ENCODE peak calls at places on chromosomes 6 and 20, in ten cellular contexts. X, N, F, W, Q, M, P, V, E and T are unnamed samples.

GRCh38 chr20:25135031-25135430 is 53.1 kb upstream of the VSX1 start:
- DNase-seq in X (no peak), P (no peak), N (no peak), V (no peak), W (no peak), F (no peak), M (peak), Q (no peak), E (no peak), T (no peak)

GRCh38 chr6:154602708-154603107 is 92.2 kb upstream of the CNKSR3 start:
- DNase-seq in F (no peak), E (no peak), N (no peak), X (peak), W (no peak), V (peak), Q (no peak), M (no peak), P (no peak), T (no peak)

GRCh38 chr6:62971976-62972658 is 239.2 kb upstream of the FKBP1C start:
- DNase-seq in N (no peak), W (no peak), E (no peak), V (peak), P (no peak), Q (no peak), M (no peak), F (no peak), X (no peak), T (no peak)

GRCh38 chr6:134921980-134922313 is 28.0 kb downstream of the ALDH8A1 start:
- DNase-seq in N (no peak), V (no peak), W (no peak), Q (no peak), X (no peak), M (no peak), E (no peak), F (no peak), P (no peak), T (no peak)

GRCh38 chr6:32415521-32416019 is 8.6 kb upstream of the BTNL2 start:
- DNase-seq in P (peak), X (peak), Q (peak), N (peak), F (peak), V (peak), E (peak), M (peak), W (peak), T (peak)

GRCh38 chr6:55953384-55953783 is 78.0 kb upstream of the BMP5 start:
- DNase-seq in M (no peak), N (no peak), X (peak), F (no peak), Q (peak), P (no peak), W (no peak), E (no peak), V (peak), T (no peak)

GRCh38 chr6:36336779-36337194 is at the start of gene BNIP5:
- DNase-seq in F (no peak), P (no peak), W (no peak), E (no peak), N (peak), V (peak), M (no peak), Q (no peak), X (no peak), T (no peak)

GRCh38 chr6:162684961-162685360 is 42.6 kb downstream of the PRKN start:
- DNase-seq in W (no peak), V (no peak), E (no peak), X (no peak), P (no peak), N (no peak), F (no peak), Q (no peak), M (no peak), T (no peak)

GRCh38 chr6:140366991-140367390 is 992.5 kb upstream of the CITED2 start:
- DNase-seq in X (peak), W (no peak), Q (no peak), P (no peak), N (no peak), E (no peak), V (peak), M (no peak), F (no peak), T (no peak)

GRCh38 chr20:652611-653109 is 340 bp downstream of the SRXN1 start:
- DNase-seq in N (no peak), F (peak), W (no peak), M (no peak), X (no peak), V (no peak), E (no peak), P (no peak), Q (no peak), T (peak)

GRCh38 chr20:7841291-7841966 is 98.8 kb downstream of the HAO1 start:
- DNase-seq in X (peak), E (no peak), W (no peak), N (no peak), M (no peak), P (no peak), Q (peak), V (peak), F (no peak), T (no peak)

GRCh38 chr20:9989066-9989724 is 45.6 kb upstream of the ANKEF1 start:
- DNase-seq in E (no peak), P (no peak), X (peak), F (no peak), V (no peak), M (no peak), W (no peak), N (no peak), Q (no peak), T (no peak)

GRCh38 chr6:1612902-1613301 is 3.2 kb downstream of the FOXC1 start:
- DNase-seq in X (peak), M (no peak), W (no peak), E (no peak), P (no peak), V (peak), N (no peak), F (no peak), Q (peak), T (no peak)

GRCh38 chr20:38221041-38221589 is 39.4 kb downstream of the KIAA1755 start:
- DNase-seq in M (peak), W (peak), X (peak), E (peak), P (peak), F (peak), N (peak), V (peak), Q (peak), T (peak)

GRCh38 chr6:17995414-17995813 is 8.0 kb upstream of the KIF13A start:
- DNase-seq in X (no peak), P (no peak), N (no peak), E (no peak), F (no peak), M (no peak), Q (no peak), W (no peak), V (no peak), T (no peak)

GRCh38 chr6:109315331-109316129 is 66.7 kb downstream of the CD164 start:
- DNase-seq in E (no peak), P (no peak), F (no peak), W (no peak), M (no peak), Q (no peak), N (no peak), X (no peak), V (no peak), T (no peak)

GRCh38 chr20:52279667-52280180 is 88.1 kb upstream of the ZFP64 start:
- DNase-seq in F (no peak), N (no peak), Q (peak), X (no peak), W (no peak), V (no peak), E (no peak), M (no peak), P (no peak), T (no peak)

GRCh38 chr6:149454405-149454848 is 30.4 kb downstream of the ZC3H12D start:
- DNase-seq in N (no peak), Q (peak), P (no peak), F (no peak), M (peak), X (peak), V (peak), W (no peak), E (no peak), T (no peak)

GRCh38 chr6:42279144-42279781 is 61.6 kb upstream of the MRPS10 start:
- DNase-seq in N (no peak), W (peak), Q (peak), V (peak), X (peak), M (no peak), E (no peak), P (no peak), F (no peak), T (no peak)

GRCh38 chr20:50027611-50028105 is 44.9 kb downstream of the SNAI1 start:
- DNase-seq in V (peak), E (no peak), P (no peak), Q (peak), M (no peak), W (no peak), X (peak), F (no peak), N (no peak), T (no peak)

GRCh38 chr6:90343581-90343980 is 46.9 kb upstream of the BACH2 start:
- DNase-seq in V (peak), X (peak), M (no peak), E (no peak), N (no peak), Q (no peak), W (no peak), F (no peak), P (no peak), T (no peak)

GRCh38 chr6:3977875-3978711 is 100.8 kb downstream of the FAM217A start:
- DNase-seq in E (peak), Q (peak), M (no peak), W (peak), N (peak), V (peak), X (peak), P (peak), F (no peak), T (peak)

GRCh38 chr20:32523613-32524218 is 61.4 kb downstream of the NOL4L start:
- DNase-seq in E (no peak), X (no peak), F (no peak), W (no peak), P (no peak), N (no peak), Q (no peak), V (no peak), M (no peak), T (no peak)

GRCh38 chr6:132596201-132596600 is 6.7 kb upstream of the TAAR5 start:
- DNase-seq in P (no peak), F (no peak), E (no peak), M (no peak), N (no peak), V (no peak), Q (no peak), W (no peak), X (no peak), T (no peak)

GRCh38 chr20:46629341-46629740 is 21.9 kb downstream of the SLC13A3 start:
- DNase-seq in M (no peak), F (no peak), V (no peak), P (no peak), E (no peak), Q (no peak), W (no peak), X (no peak), N (no peak), T (no peak)

GRCh38 chr6:138272543-138273305 is 54.4 kb upstream of the PBOV1 start:
- DNase-seq in W (no peak), M (no peak), F (no peak), P (no peak), Q (no peak), N (no peak), V (no peak), X (peak), E (no peak), T (no peak)

GRCh38 chr6:34484899-34485298 is 19.0 kb downstream of the PACSIN1 start:
- DNase-seq in X (no peak), E (peak), F (peak), W (peak), Q (no peak), M (no peak), N (peak), P (peak), V (peak), T (peak)

GRCh38 chr6:111992851-111993250 is 61.1 kb upstream of the CCN6 start:
- DNase-seq in V (peak), Q (peak), F (no peak), X (no peak), M (no peak), E (no peak), P (no peak), W (peak), N (no peak), T (peak)

GRCh38 chr20:10511507-10512231 is 76.6 kb downstream of the SLX4IP start:
- DNase-seq in W (peak), X (peak), E (peak), N (peak), Q (peak), F (peak), M (peak), P (peak), V (peak), T (peak)

GRCh38 chr20:10131612-10132345 is 86.9 kb upstream of the SNAP25 start:
- DNase-seq in P (no peak), Q (no peak), W (no peak), X (peak), E (no peak), N (no peak), M (peak), V (peak), F (no peak), T (no peak)

GRCh38 chr6:166382500-166382932 is 224 bp downstream of the MPC1 start:
- DNase-seq in W (no peak), Q (no peak), V (no peak), P (no peak), F (no peak), N (peak), M (no peak), E (no peak), X (no peak), T (no peak)

GRCh38 chr20:11249683-11250082 is 575.9 kb upstream of the JAG1 start:
- DNase-seq in F (no peak), W (no peak), P (no peak), Q (no peak), N (no peak), X (no peak), V (no peak), M (no peak), E (no peak), T (no peak)

GRCh38 chr6:37451411-37452273 is 18.6 kb downstream of the CMTR1 start:
- DNase-seq in E (no peak), W (no peak), P (no peak), Q (no peak), X (no peak), M (no peak), F (no peak), V (no peak), N (no peak), T (no peak)

GRCh38 chr20:47620808-47621805 is 119.4 kb downstream of the NCOA3 start:
- DNase-seq in V (peak), E (no peak), N (peak), Q (peak), W (no peak), X (peak), P (no peak), F (no peak), M (peak), T (peak)

GRCh38 chr6:76771076-76771634 is 692.1 kb downstream of the HTR1B start:
- DNase-seq in Q (no peak), F (no peak), E (no peak), W (no peak), X (no peak), M (no peak), N (no peak), V (no peak), P (no peak), T (no peak)

GRCh38 chr6:37122861-37123260 is 47.1 kb upstream of the PIM1 start:
- DNase-seq in F (no peak), P (no peak), X (no peak), W (no peak), N (no peak), Q (no peak), M (no peak), E (no peak), V (no peak), T (no peak)

GRCh38 chr6:125784365-125784764 is 6.4 kb upstream of the NCOA7 start:
- DNase-seq in V (no peak), Q (no peak), E (no peak), X (no peak), W (no peak), P (no peak), N (no peak), F (no peak), M (no peak), T (no peak)

GRCh38 chr6:162862462-162862861 is 134.7 kb downstream of the PACRG start:
- DNase-seq in M (no peak), X (no peak), F (no peak), E (no peak), P (no peak), Q (no peak), W (no peak), V (no peak), N (no peak), T (no peak)